ENCODE peak calls at places on chromosome 7, in four cellular contexts. W is iPS-NIHi11, C is anterior cingulate cortex, F is mesenchymal stem cell. T is an unnamed sample.

GRCh38 chr7:39624202-39624807 is 933 bp downstream of the RALA start:
- DNase-seq in F (peak; percentile 44), W (peak; percentile 23), C (no peak), T (no peak)

GRCh38 chr7:137953043-137953691 is 48.7 kb downstream of the CREB3L2 start:
- DNase-seq in C (no peak), F (peak; percentile 98), W (no peak), T (no peak)

GRCh38 chr7:110375068-110375467 is 715.9 kb upstream of the LRRN3 start:
- DNase-seq in F (no peak), C (no peak), W (no peak), T (no peak)

GRCh38 chr7:31258391-31258790 is 82.1 kb downstream of the NEUROD6 start:
- DNase-seq in W (no peak), C (no peak), F (no peak), T (no peak)

GRCh38 chr7:13414661-13415105 is 574.8 kb downstream of the ETV1 start:
- DNase-seq in C (no peak), W (no peak), F (no peak), T (no peak)

GRCh38 chr7:83005410-83005809 is 157.3 kb downstream of the PCLO start:
- DNase-seq in F (peak; percentile 34), W (no peak), C (no peak), T (no peak)

GRCh38 chr7:136912339-136912738 is 43.9 kb downstream of the CHRM2 start:
- DNase-seq in F (peak; percentile 33), W (no peak), C (no peak), T (no peak)

GRCh38 chr7:107002804-107003137 is 41.7 kb upstream of the PRKAR2B start:
- DNase-seq in F (no peak), C (no peak), W (no peak), T (no peak)

GRCh38 chr7:66929170-66929569 is 8.1 kb downstream of the TMEM248 start:
- DNase-seq in W (no peak), C (no peak), F (no peak), T (no peak)

GRCh38 chr7:47621347-47621746 is 39.4 kb upstream of the TNS3 start:
- DNase-seq in C (no peak), W (no peak), F (no peak), T (no peak)

GRCh38 chr7:112233048-112233697 is 26.7 kb downstream of the ZNF277 start:
- DNase-seq in C (no peak), F (peak; percentile 7), W (no peak), T (no peak)

GRCh38 chr7:157684596-157685429 is 348.0 kb downstream of the DNAJB6 start:
- DNase-seq in F (no peak), C (no peak), W (no peak), T (no peak)

GRCh38 chr7:129574487-129574886 is 37.0 kb upstream of the NRF1 start:
- DNase-seq in C (no peak), W (no peak), F (peak; percentile 52), T (no peak)

GRCh38 chr7:92953657-92954056 is 117.3 kb upstream of the CDK6 start:
- DNase-seq in C (no peak), F (no peak), W (no peak), T (no peak)

GRCh38 chr7:83153419-83153818 is 9.3 kb downstream of the PCLO start:
- DNase-seq in C (no peak), F (no peak), W (no peak), T (no peak)

GRCh38 chr7:52168085-52168484 is 851.5 kb upstream of the COBL start:
- DNase-seq in W (peak; percentile 59), C (no peak), F (no peak), T (no peak)

GRCh38 chr7:21753071-21753470 is 192.6 kb downstream of the CDCA7L start:
- DNase-seq in W (no peak), F (no peak), C (no peak), T (no peak)

GRCh38 chr7:112452102-112452888 is 2.0 kb downstream of the IFRD1 start:
- DNase-seq in F (peak; percentile 88), C (no peak), W (peak; percentile 23), T (no peak)

GRCh38 chr7:150992051-150992640 is 1.3 kb downstream of the NOS3 start:
- DNase-seq in W (no peak), F (no peak), C (no peak), T (no peak)

GRCh38 chr7:2920956-2921708 is 77.0 kb upstream of the GNA12 start:
- DNase-seq in F (no peak), W (no peak), C (no peak), T (no peak)

GRCh38 chr7:77481615-77482014 is 55.5 kb upstream of the PTPN12 start:
- DNase-seq in W (no peak), F (no peak), C (no peak), T (no peak)

GRCh38 chr7:155355176-155355575 is 57.5 kb downstream of the INSIG1 start:
- DNase-seq in C (no peak), F (no peak), W (no peak), T (no peak)

GRCh38 chr7:81005254-81005653 is 86.4 kb upstream of the SEMA3C start:
- DNase-seq in C (no peak), F (no peak), W (no peak), T (no peak)

GRCh38 chr7:468681-469590 is 50.7 kb downstream of the PDGFA start:
- DNase-seq in W (no peak), F (peak; percentile 86), C (no peak), T (peak; percentile 28)

GRCh38 chr7:21690717-21691116 is 147.9 kb downstream of the DNAH11 start:
- DNase-seq in F (no peak), W (no peak), C (no peak), T (no peak)

GRCh38 chr7:114988755-114989154 is 66.9 kb downstream of the MDFIC start:
- DNase-seq in F (peak; percentile 63), W (no peak), C (no peak), T (no peak)

GRCh38 chr7:43700059-43700501 is 29.2 kb downstream of the COA1 start:
- DNase-seq in C (no peak), F (peak; percentile 72), W (no peak), T (no peak)

GRCh38 chr7:117993377-117994003 is 120.2 kb upstream of the CTTNBP2 start:
- DNase-seq in W (peak; percentile 84), C (peak; percentile 8), F (peak; percentile 57), T (no peak)

GRCh38 chr7:138935438-138936079 is 45.6 kb downstream of the KIAA1549 start:
- DNase-seq in F (peak; percentile 84), W (peak; percentile 67), C (no peak), T (no peak)

GRCh38 chr7:95407751-95408150 is 11.6 kb upstream of the PON3 start:
- DNase-seq in F (no peak), W (peak; percentile 13), C (no peak), T (no peak)

GRCh38 chr7:77866791-77867190 is 68.2 kb downstream of the PHTF2 start:
- DNase-seq in F (peak; percentile 81), W (no peak), C (no peak), T (no peak)

GRCh38 chr7:12635830-12636229 is 51.6 kb upstream of the ARL4A start:
- DNase-seq in F (peak; percentile 28), W (no peak), C (no peak), T (no peak)

GRCh38 chr7:70598976-70599375 is 533.0 kb upstream of the GALNT17 start:
- DNase-seq in F (no peak), C (no peak), W (no peak), T (no peak)

GRCh38 chr7:95396136-95397032 is at the start of gene PON3:
- DNase-seq in W (peak; percentile 30), C (no peak), F (no peak), T (no peak)

GRCh38 chr7:150371996-150372270 is 3.3 kb downstream of the REPIN1 start:
- DNase-seq in F (no peak), C (no peak), W (no peak), T (no peak)

GRCh38 chr7:102288285-102288930 is 1.7 kb downstream of the SH2B2 start:
- DNase-seq in F (peak; percentile 19), C (no peak), W (no peak), T (no peak)

GRCh38 chr7:75695036-75695435 is 43.7 kb downstream of the HIP1 start:
- DNase-seq in W (no peak), F (no peak), C (no peak), T (peak; percentile 23)

T was measured in substantia nigra.